ENCODE peak calls at places on chromosomes 13 and 19, in six cellular contexts. One of them, this sample, is unnamed.

GRCh38 chr13:34025746-34026145 is 207.8 kb downstream of the RFC3 start:
- DNase-seq in heart right ventricle: no peak
- DNase-seq in naive thymus-derived CD4-positive, alpha-beta T cell: no peak
- DNase-seq in cardiac muscle cell: peak
- DNase-seq in astrocyte: peak
- DNase-seq in transverse colon: no peak
- DNase-seq in this sample: no peak

GRCh38 chr13:99431927-99432636 is 69.2 kb upstream of the TM9SF2 start:
- DNase-seq in heart right ventricle: no peak
- DNase-seq in naive thymus-derived CD4-positive, alpha-beta T cell: no peak
- DNase-seq in cardiac muscle cell: no peak
- DNase-seq in astrocyte: no peak
- DNase-seq in transverse colon: no peak
- DNase-seq in this sample: no peak

GRCh38 chr13:23477096-23477495 is 43.6 kb upstream of the SACS start:
- DNase-seq in heart right ventricle: no peak
- DNase-seq in naive thymus-derived CD4-positive, alpha-beta T cell: no peak
- DNase-seq in cardiac muscle cell: peak
- DNase-seq in astrocyte: peak
- DNase-seq in transverse colon: no peak
- DNase-seq in this sample: no peak

GRCh38 chr19:1136201-1136600 is 32.4 kb downstream of the GPX4 start:
- DNase-seq in heart right ventricle: no peak
- DNase-seq in naive thymus-derived CD4-positive, alpha-beta T cell: no peak
- DNase-seq in cardiac muscle cell: no peak
- DNase-seq in astrocyte: no peak
- DNase-seq in transverse colon: peak
- DNase-seq in this sample: no peak

GRCh38 chr13:72643339-72643989 is 84.0 kb downstream of the MZT1 start:
- DNase-seq in heart right ventricle: no peak
- DNase-seq in naive thymus-derived CD4-positive, alpha-beta T cell: peak
- DNase-seq in cardiac muscle cell: peak
- DNase-seq in astrocyte: peak
- DNase-seq in transverse colon: peak
- DNase-seq in this sample: peak

GRCh38 chr13:52780092-52780491 is 40.5 kb upstream of the CNMD start:
- DNase-seq in heart right ventricle: no peak
- DNase-seq in naive thymus-derived CD4-positive, alpha-beta T cell: no peak
- DNase-seq in cardiac muscle cell: no peak
- DNase-seq in astrocyte: no peak
- DNase-seq in transverse colon: no peak
- DNase-seq in this sample: no peak

GRCh38 chr13:27053235-27053884 is 118.3 kb downstream of the USP12 start:
- DNase-seq in heart right ventricle: no peak
- DNase-seq in naive thymus-derived CD4-positive, alpha-beta T cell: no peak
- DNase-seq in cardiac muscle cell: no peak
- DNase-seq in astrocyte: no peak
- DNase-seq in transverse colon: no peak
- DNase-seq in this sample: no peak

GRCh38 chr13:111658150-111659100 is 338.0 kb downstream of the TEX29 start:
- DNase-seq in heart right ventricle: no peak
- DNase-seq in naive thymus-derived CD4-positive, alpha-beta T cell: no peak
- DNase-seq in cardiac muscle cell: no peak
- DNase-seq in astrocyte: no peak
- DNase-seq in transverse colon: no peak
- DNase-seq in this sample: no peak

GRCh38 chr19:48094129-48094842 is 16.3 kb downstream of the PLA2G4C start:
- DNase-seq in heart right ventricle: no peak
- DNase-seq in naive thymus-derived CD4-positive, alpha-beta T cell: no peak
- DNase-seq in cardiac muscle cell: no peak
- DNase-seq in astrocyte: no peak
- DNase-seq in transverse colon: no peak
- DNase-seq in this sample: no peak

GRCh38 chr13:113367771-113368170 is 3.8 kb upstream of the GRTP1 start:
- DNase-seq in heart right ventricle: no peak
- DNase-seq in naive thymus-derived CD4-positive, alpha-beta T cell: no peak
- DNase-seq in cardiac muscle cell: no peak
- DNase-seq in astrocyte: no peak
- DNase-seq in transverse colon: no peak
- DNase-seq in this sample: no peak
- H3K4me3 ChIP-seq in heart right ventricle: no peak
- H3K4me3 ChIP-seq in naive thymus-derived CD4-positive, alpha-beta T cell: no peak
- H3K4me3 ChIP-seq in cardiac muscle cell: no peak
- H3K4me3 ChIP-seq in astrocyte: no peak
- H3K4me3 ChIP-seq in transverse colon: no peak
- H3K4me3 ChIP-seq in this sample: no peak

GRCh38 chr19:18387395-18387794 is 1.4 kb downstream of the GDF15 start:
- DNase-seq in heart right ventricle: no peak
- DNase-seq in naive thymus-derived CD4-positive, alpha-beta T cell: no peak
- DNase-seq in cardiac muscle cell: no peak
- DNase-seq in astrocyte: no peak
- DNase-seq in transverse colon: no peak
- DNase-seq in this sample: no peak
- H3K4me3 ChIP-seq in heart right ventricle: no peak
- H3K4me3 ChIP-seq in naive thymus-derived CD4-positive, alpha-beta T cell: no peak
- H3K4me3 ChIP-seq in cardiac muscle cell: no peak
- H3K4me3 ChIP-seq in astrocyte: peak
- H3K4me3 ChIP-seq in transverse colon: peak
- H3K4me3 ChIP-seq in this sample: no peak

GRCh38 chr13:22423261-22423660 is 752.4 kb downstream of the FGF9 start:
- DNase-seq in heart right ventricle: no peak
- DNase-seq in naive thymus-derived CD4-positive, alpha-beta T cell: no peak
- DNase-seq in cardiac muscle cell: no peak
- DNase-seq in astrocyte: no peak
- DNase-seq in transverse colon: no peak
- DNase-seq in this sample: no peak

GRCh38 chr13:22432690-22433089 is 748.1 kb upstream of the SGCG start:
- DNase-seq in heart right ventricle: no peak
- DNase-seq in naive thymus-derived CD4-positive, alpha-beta T cell: no peak
- DNase-seq in cardiac muscle cell: no peak
- DNase-seq in astrocyte: no peak
- DNase-seq in transverse colon: no peak
- DNase-seq in this sample: no peak

GRCh38 chr13:22427041-22427440 is 753.7 kb upstream of the SGCG start:
- DNase-seq in heart right ventricle: no peak
- DNase-seq in naive thymus-derived CD4-positive, alpha-beta T cell: no peak
- DNase-seq in cardiac muscle cell: no peak
- DNase-seq in astrocyte: no peak
- DNase-seq in transverse colon: no peak
- DNase-seq in this sample: no peak

GRCh38 chr13:22427783-22428182 is 753.0 kb upstream of the SGCG start:
- DNase-seq in heart right ventricle: no peak
- DNase-seq in naive thymus-derived CD4-positive, alpha-beta T cell: no peak
- DNase-seq in cardiac muscle cell: no peak
- DNase-seq in astrocyte: no peak
- DNase-seq in transverse colon: no peak
- DNase-seq in this sample: no peak

GRCh38 chr13:22428188-22428828 is 752.5 kb upstream of the SGCG start:
- DNase-seq in heart right ventricle: no peak
- DNase-seq in naive thymus-derived CD4-positive, alpha-beta T cell: no peak
- DNase-seq in cardiac muscle cell: peak
- DNase-seq in astrocyte: no peak
- DNase-seq in transverse colon: no peak
- DNase-seq in this sample: no peak
- H3K4me3 ChIP-seq in heart right ventricle: no peak
- H3K4me3 ChIP-seq in naive thymus-derived CD4-positive, alpha-beta T cell: no peak
- H3K4me3 ChIP-seq in cardiac muscle cell: no peak
- H3K4me3 ChIP-seq in astrocyte: no peak
- H3K4me3 ChIP-seq in transverse colon: no peak
- H3K4me3 ChIP-seq in this sample: no peak

DNA sequence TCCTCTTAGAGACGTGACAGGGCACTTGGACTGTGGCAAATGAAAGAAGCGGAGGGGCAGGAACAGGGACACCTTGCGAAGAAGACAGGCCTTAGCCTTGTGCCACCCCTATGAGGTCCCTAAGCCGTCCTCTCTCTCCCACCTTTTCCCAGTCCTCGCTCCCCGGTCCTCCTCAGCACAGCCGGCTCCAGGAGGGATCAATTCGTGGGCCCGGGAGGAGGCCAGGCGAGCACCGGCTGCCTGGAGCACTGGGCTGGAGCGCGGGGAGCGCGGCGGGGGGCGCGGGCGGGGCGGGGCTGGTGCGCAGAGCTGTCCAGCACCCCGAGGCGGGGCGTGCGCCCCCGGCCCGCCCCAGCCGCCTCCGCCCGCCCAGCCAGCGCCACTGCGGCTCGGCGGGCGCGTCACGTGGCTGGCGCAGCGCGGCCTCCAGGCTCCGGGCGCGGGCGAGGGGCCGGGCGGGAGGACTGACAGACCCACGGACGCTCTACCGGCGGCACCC is at the start of gene LRP3:
- DNase-seq in heart right ventricle: peak
- DNase-seq in naive thymus-derived CD4-positive, alpha-beta T cell: no peak
- DNase-seq in cardiac muscle cell: peak
- DNase-seq in astrocyte: no peak
- DNase-seq in transverse colon: peak
- DNase-seq in this sample: no peak
- H3K4me3 ChIP-seq in heart right ventricle: peak
- H3K4me3 ChIP-seq in naive thymus-derived CD4-positive, alpha-beta T cell: no peak
- H3K4me3 ChIP-seq in cardiac muscle cell: peak
- H3K4me3 ChIP-seq in astrocyte: peak
- H3K4me3 ChIP-seq in transverse colon: peak
- H3K4me3 ChIP-seq in this sample: no peak

DNA sequence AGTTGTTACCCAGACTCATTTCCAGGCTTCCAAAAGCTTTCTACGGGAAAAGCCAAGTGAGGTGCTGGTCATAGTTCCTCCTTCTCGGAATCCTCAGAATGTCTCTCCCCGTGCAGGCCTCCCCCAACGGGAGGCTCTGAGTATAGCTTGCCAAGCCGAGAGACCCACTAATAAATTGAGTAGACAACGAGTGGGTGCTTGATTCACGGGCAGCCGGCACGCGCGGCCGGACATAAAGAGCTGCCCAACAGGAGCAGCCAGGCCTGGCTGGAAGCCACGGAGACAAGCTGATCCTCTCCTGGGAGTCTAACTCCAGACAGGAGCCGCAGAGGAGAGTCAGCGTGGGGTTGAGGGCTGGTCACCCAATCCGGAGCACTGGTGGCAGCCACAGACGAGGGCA is 43.4 kb upstream of the MEDAG start:
- DNase-seq in heart right ventricle: peak
- DNase-seq in naive thymus-derived CD4-positive, alpha-beta T cell: no peak
- DNase-seq in cardiac muscle cell: peak
- DNase-seq in astrocyte: peak
- DNase-seq in transverse colon: peak
- DNase-seq in this sample: no peak
- H3K4me3 ChIP-seq in heart right ventricle: no peak
- H3K4me3 ChIP-seq in naive thymus-derived CD4-positive, alpha-beta T cell: no peak
- H3K4me3 ChIP-seq in cardiac muscle cell: no peak
- H3K4me3 ChIP-seq in astrocyte: no peak
- H3K4me3 ChIP-seq in transverse colon: no peak
- H3K4me3 ChIP-seq in this sample: no peak

This sample was measured in GM12864.